ENCODE peak calls at places on chromosomes 6 and 20, in eight cellular contexts. Y, K, A, I, Q, X, Z and W are unnamed samples.

GRCh38 chr6:46032112-46032998 is 16.7 kb upstream of the CLIC5 start:
- DNase-seq in X (no peak), I (no peak), A (no peak), Z (no peak), Y (no peak), Q (no peak), K (no peak), W (no peak)

GRCh38 chr6:53813096-53813495 is 18.3 kb downstream of the LRRC1 start:
- DNase-seq in X (no peak), A (no peak), Q (no peak), Z (no peak), Y (peak; percentile 61), K (no peak), I (no peak), W (no peak)

GRCh38 chr6:100456178-100456880 is 8.4 kb downstream of the SIM1 start:
- DNase-seq in Z (no peak), K (no peak), A (no peak), Y (no peak), I (no peak), X (no peak), Q (no peak), W (no peak)

GRCh38 chr20:17856024-17856564 is 112.5 kb downstream of the SNX5 start:
- DNase-seq in Q (no peak), I (no peak), A (peak; percentile 28), K (no peak), Y (peak; percentile 69), X (no peak), Z (peak; percentile 100), W (no peak)

GRCh38 chr6:11398451-11399326 is 138.9 kb upstream of the TMEM170B start:
- DNase-seq in A (peak; percentile 19), X (no peak), Y (no peak), I (no peak), K (no peak), Z (peak; percentile 97), Q (no peak), W (no peak)

GRCh38 chr6:18207949-18208348 is 52.7 kb downstream of the KDM1B start:
- DNase-seq in Z (no peak), A (no peak), K (no peak), Q (no peak), Y (no peak), X (no peak), I (no peak), W (no peak)

GRCh38 chr20:29744071-29744470 is 1513.4 kb upstream of the DEFB115 start:
- DNase-seq in X (no peak), A (no peak), Y (no peak), K (no peak), Z (no peak), Q (no peak), I (no peak), W (peak; percentile 48)

GRCh38 chr6:149065658-149066556 is 251.6 kb upstream of the TAB2 start:
- DNase-seq in Y (no peak), Q (no peak), K (no peak), Z (no peak), I (no peak), X (no peak), A (no peak), W (no peak)

GRCh38 chr6:109321752-109322151 is 60.5 kb downstream of the CD164 start:
- DNase-seq in Z (no peak), I (no peak), K (no peak), A (no peak), Y (no peak), X (no peak), Q (no peak), W (no peak)

GRCh38 chr6:37990762-37991525 is 171.4 kb downstream of the ZFAND3 start:
- DNase-seq in A (peak; percentile 88), Q (no peak), X (no peak), K (no peak), Z (no peak), Y (no peak), I (peak; percentile 56), W (no peak)

GRCh38 chr6:157294654-157295053 is 28.7 kb downstream of the TMEM242 start:
- DNase-seq in A (no peak), K (no peak), Y (no peak), Z (no peak), I (no peak), X (no peak), Q (no peak), W (no peak)

GRCh38 chr6:20564269-20564668 is 30.0 kb downstream of the CDKAL1 start:
- DNase-seq in I (peak; percentile 10), X (no peak), K (no peak), A (peak; percentile 27), Y (peak; percentile 37), Q (no peak), Z (no peak), W (no peak)

GRCh38 chr20:22402990-22403859 is 181.1 kb downstream of the FOXA2 start:
- DNase-seq in Y (no peak), Z (peak; percentile 64), X (no peak), Q (no peak), I (no peak), K (no peak), A (no peak), W (no peak)

GRCh38 chr6:36432151-36432633 is 10.5 kb downstream of the PXT1 start:
- DNase-seq in Q (no peak), K (no peak), Y (no peak), A (peak; percentile 63), X (no peak), Z (no peak), I (no peak), W (no peak)

GRCh38 chr6:145534986-145535385 is 200.3 kb downstream of the EPM2A start:
- DNase-seq in Q (no peak), I (no peak), Y (no peak), K (no peak), A (no peak), Z (no peak), X (no peak), W (no peak)

GRCh38 chr6:44020148-44020547 is 107.1 kb downstream of the MRPL14 start:
- DNase-seq in Q (no peak), X (no peak), K (no peak), Z (no peak), A (peak; percentile 34), I (no peak), Y (no peak), W (peak; percentile 55)

GRCh38 chr6:69917834-69918233 is 51.5 kb downstream of the COL19A1 start:
- DNase-seq in Y (no peak), Z (no peak), X (peak; percentile 13), Q (no peak), I (peak; percentile 64), A (peak; percentile 77), K (no peak), W (no peak)

GRCh38 chr6:37052027-37052628 is 46.7 kb downstream of the FGD2 start:
- DNase-seq in Q (no peak), I (no peak), Z (peak; percentile 48), Y (no peak), A (no peak), K (no peak), X (peak; percentile 41), W (no peak)

GRCh38 chr20:47493175-47493953 is 8.3 kb upstream of the NCOA3 start:
- DNase-seq in I (peak; percentile 89), Z (peak; percentile 93), X (peak; percentile 57), A (peak; percentile 63), Y (peak; percentile 81), K (peak; percentile 63), Q (no peak), W (peak; percentile 92)

GRCh38 chr20:4613718-4614620 is 107.7 kb upstream of the PRND start:
- DNase-seq in Z (peak; percentile 66), Q (no peak), X (peak; percentile 35), I (peak; percentile 74), Y (no peak), K (peak; percentile 54), A (no peak), W (peak; percentile 57)

GRCh38 chr6:169661357-169661756 is 40.5 kb downstream of the WDR27 start:
- DNase-seq in I (no peak), K (no peak), Q (no peak), A (no peak), Z (no peak), X (no peak), Y (no peak), W (no peak)

GRCh38 chr6:79494841-79495240 is 42.4 kb downstream of the LCA5 start:
- DNase-seq in K (no peak), Q (no peak), I (no peak), A (no peak), Y (no peak), Z (no peak), X (peak; percentile 0), W (no peak)

GRCh38 chr20:3871549-3872265 is 17.5 kb upstream of the PANK2 start:
- DNase-seq in A (no peak), Y (no peak), X (no peak), Z (peak; percentile 44), I (peak; percentile 50), K (no peak), Q (no peak), W (no peak)

GRCh38 chr20:17326096-17326495 is 99.3 kb downstream of the PCSK2 start:
- DNase-seq in Y (no peak), Z (no peak), I (no peak), X (no peak), K (no peak), A (no peak), Q (no peak), W (no peak)

GRCh38 chr20:4820833-4821518 is 99.3 kb downstream of the PRND start:
- DNase-seq in I (peak; percentile 33), Q (no peak), A (peak; percentile 88), Z (no peak), X (no peak), K (no peak), Y (no peak), W (peak; percentile 63)